ENCODE peak calls at places on chromosomes 1 and 21, in six cellular contexts. One of them, this sample, is unnamed.

GRCh38 chr1:247647864-247648263 is 31.7 kb downstream of the OR13G1 start:
- DNase-seq in upper lobe of right lung: no peak
- DNase-seq in left cardiac atrium: no peak
- DNase-seq in tibial artery: no peak
- DNase-seq in substantia nigra: peak; percentile 19
- DNase-seq in NCI-H1092 treated with DMSO at 0.1 percent for 48 hours: no peak
- DNase-seq in this sample: peak; percentile 8

GRCh38 chr1:25647106-25647505 is 30.5 kb downstream of the MAN1C1 start:
- DNase-seq in upper lobe of right lung: no peak
- DNase-seq in left cardiac atrium: no peak
- DNase-seq in tibial artery: no peak
- DNase-seq in substantia nigra: no peak
- DNase-seq in NCI-H1092 treated with DMSO at 0.1 percent for 48 hours: no peak
- DNase-seq in this sample: no peak

GRCh38 chr1:99170516-99170915 is 93.8 kb upstream of the PLPPR4 start:
- DNase-seq in upper lobe of right lung: no peak
- DNase-seq in left cardiac atrium: no peak
- DNase-seq in tibial artery: no peak
- DNase-seq in substantia nigra: no peak
- DNase-seq in NCI-H1092 treated with DMSO at 0.1 percent for 48 hours: no peak
- DNase-seq in this sample: no peak

GRCh38 chr1:23126801-23127200 is 41.9 kb downstream of the LUZP1 start:
- DNase-seq in upper lobe of right lung: no peak
- DNase-seq in left cardiac atrium: no peak
- DNase-seq in tibial artery: no peak
- DNase-seq in substantia nigra: no peak
- DNase-seq in NCI-H1092 treated with DMSO at 0.1 percent for 48 hours: no peak
- DNase-seq in this sample: no peak

GRCh38 chr1:14968251-14968812 is 185.2 kb upstream of the TMEM51 start:
- DNase-seq in upper lobe of right lung: no peak
- DNase-seq in left cardiac atrium: peak; percentile 69
- DNase-seq in tibial artery: peak; percentile 90
- DNase-seq in substantia nigra: peak; percentile 71
- DNase-seq in NCI-H1092 treated with DMSO at 0.1 percent for 48 hours: no peak
- DNase-seq in this sample: peak; percentile 50

GRCh38 chr1:80066060-80066459 is 1059.5 kb upstream of the ADGRL4 start:
- DNase-seq in upper lobe of right lung: no peak
- DNase-seq in left cardiac atrium: no peak
- DNase-seq in tibial artery: no peak
- DNase-seq in substantia nigra: no peak
- DNase-seq in NCI-H1092 treated with DMSO at 0.1 percent for 48 hours: peak; percentile 2
- DNase-seq in this sample: no peak

GRCh38 chr21:41367598-41368360 is 6.0 kb downstream of the MX2 start:
- DNase-seq in upper lobe of right lung: no peak
- DNase-seq in left cardiac atrium: no peak
- DNase-seq in tibial artery: no peak
- DNase-seq in substantia nigra: no peak
- DNase-seq in NCI-H1092 treated with DMSO at 0.1 percent for 48 hours: no peak
- DNase-seq in this sample: no peak

GRCh38 chr21:25409992-25410391 is 197.3 kb downstream of the MRPL39 start:
- DNase-seq in upper lobe of right lung: no peak
- DNase-seq in left cardiac atrium: no peak
- DNase-seq in tibial artery: no peak
- DNase-seq in substantia nigra: no peak
- DNase-seq in NCI-H1092 treated with DMSO at 0.1 percent for 48 hours: no peak
- DNase-seq in this sample: no peak

This sample was measured in heart right ventricle.